ENCODE peak calls at places on chromosome 3, in six cellular contexts. One of them, this sample, is unnamed.

GRCh38 chr3:195114026-195114425 is 156.9 kb downstream of the XXYLT1 start:
- ATAC-seq in A549: no peak
- ATAC-seq in CD4-positive, alpha-beta T cell: no peak
- ATAC-seq in heart left ventricle: no peak
- ATAC-seq in pancreas: no peak
- ATAC-seq in T-cell: no peak
- ATAC-seq in this sample: no peak

GRCh38 chr3:72977060-72977459 is 19.6 kb upstream of the PPP4R2 start:
- ATAC-seq in heart left ventricle: no peak
- ATAC-seq in T-cell: no peak
- ATAC-seq in CD4-positive, alpha-beta T cell: peak
- ATAC-seq in pancreas: no peak
- ATAC-seq in A549: no peak
- ATAC-seq in this sample: no peak

GRCh38 chr3:123319760-123320159 is 118.0 kb downstream of the SEC22A start:
- ATAC-seq in pancreas: no peak
- ATAC-seq in T-cell: no peak
- ATAC-seq in heart left ventricle: peak
- ATAC-seq in CD4-positive, alpha-beta T cell: no peak
- ATAC-seq in A549: no peak
- ATAC-seq in this sample: no peak

GRCh38 chr3:183473969-183474368 is 45.5 kb upstream of the MCF2L2 start:
- ATAC-seq in heart left ventricle: no peak
- ATAC-seq in pancreas: no peak
- ATAC-seq in CD4-positive, alpha-beta T cell: no peak
- ATAC-seq in A549: no peak
- ATAC-seq in T-cell: no peak
- ATAC-seq in this sample: no peak

GRCh38 chr3:4721511-4721911 is 228.4 kb downstream of the ITPR1 start:
- ATAC-seq in A549: peak
- ATAC-seq in pancreas: no peak
- ATAC-seq in T-cell: no peak
- ATAC-seq in CD4-positive, alpha-beta T cell: no peak
- ATAC-seq in heart left ventricle: no peak
- ATAC-seq in this sample: no peak

GRCh38 chr3:49606427-49606826 is 52.1 kb downstream of the BSN start:
- ATAC-seq in pancreas: no peak
- ATAC-seq in A549: no peak
- ATAC-seq in CD4-positive, alpha-beta T cell: no peak
- ATAC-seq in heart left ventricle: no peak
- ATAC-seq in T-cell: no peak
- ATAC-seq in this sample: no peak

GRCh38 chr3:72848703-72849081 is 447 bp upstream of the SHQ1 start:
- ATAC-seq in pancreas: peak
- ATAC-seq in heart left ventricle: peak
- ATAC-seq in T-cell: peak
- ATAC-seq in A549: peak
- ATAC-seq in CD4-positive, alpha-beta T cell: peak
- ATAC-seq in this sample: no peak

GRCh38 chr3:108099203-108099602 is 8.4 kb upstream of the CD47 start:
- ATAC-seq in pancreas: no peak
- ATAC-seq in CD4-positive, alpha-beta T cell: no peak
- ATAC-seq in T-cell: no peak
- ATAC-seq in A549: no peak
- ATAC-seq in heart left ventricle: no peak
- ATAC-seq in this sample: no peak

GRCh38 chr3:160588023-160588422 is 22.7 kb upstream of the KPNA4 start:
- ATAC-seq in heart left ventricle: no peak
- ATAC-seq in CD4-positive, alpha-beta T cell: no peak
- ATAC-seq in A549: no peak
- ATAC-seq in pancreas: no peak
- ATAC-seq in T-cell: no peak
- ATAC-seq in this sample: no peak

GRCh38 chr3:76482510-76482909 is 557.4 kb upstream of the ROBO2 start:
- ATAC-seq in T-cell: no peak
- ATAC-seq in heart left ventricle: no peak
- ATAC-seq in A549: no peak
- ATAC-seq in pancreas: no peak
- ATAC-seq in CD4-positive, alpha-beta T cell: no peak
- ATAC-seq in this sample: no peak

GRCh38 chr3:109071349-109072142 is 46.4 kb downstream of the MORC1 start:
- ATAC-seq in A549: no peak
- ATAC-seq in T-cell: no peak
- ATAC-seq in heart left ventricle: peak
- ATAC-seq in pancreas: peak
- ATAC-seq in CD4-positive, alpha-beta T cell: no peak
- ATAC-seq in this sample: no peak

This sample was measured in gastroesophageal sphincter.